ENCODE peak calls at places on chromosomes 6 and 20, in ten cellular contexts. Q, S, O, A, E, T, W, N, I and J are unnamed samples.

GRCh38 chr6:159988983-159989454 is 20.1 kb downstream of the IGF2R start:
- DNase-seq in O (no peak), I (no peak), N (no peak), W (peak; percentile 59), T (no peak), A (no peak), Q (no peak), E (no peak), S (no peak), J (no peak)

GRCh38 chr6:62904687-62905086 is 306.6 kb upstream of the FKBP1C start:
- DNase-seq in T (no peak), W (no peak), A (no peak), O (no peak), I (no peak), E (no peak), N (no peak), Q (no peak), S (no peak), J (no peak)

GRCh38 chr6:41836022-41836659 is 48.6 kb downstream of the TOMM6 start:
- DNase-seq in I (no peak), Q (no peak), T (no peak), N (no peak), S (no peak), W (peak; percentile 50), E (peak; percentile 40), O (no peak), A (no peak), J (no peak)

GRCh38 chr6:149716181-149716580 is 1.7 kb downstream of the LATS1 start:
- DNase-seq in N (no peak), I (no peak), Q (no peak), S (no peak), W (no peak), T (no peak), O (peak; percentile 49), E (peak; percentile 50), A (no peak), J (no peak)

GRCh38 chr6:139187489-139187888 is 52.6 kb downstream of the HECA start:
- DNase-seq in T (no peak), I (no peak), N (no peak), A (no peak), S (no peak), W (no peak), E (no peak), O (no peak), Q (no peak), J (no peak)

GRCh38 chr20:23253524-23253923 is 97.1 kb upstream of the NXT1 start:
- DNase-seq in O (no peak), I (no peak), N (no peak), S (no peak), W (no peak), A (no peak), Q (no peak), T (no peak), E (no peak), J (no peak)

GRCh38 chr20:16662462-16662861 is 67.4 kb upstream of the SNRPB2 start:
- DNase-seq in W (no peak), O (no peak), A (no peak), S (no peak), Q (no peak), T (no peak), N (no peak), I (no peak), E (no peak), J (no peak)

GRCh38 chr20:58395604-58396003 is 6.6 kb downstream of the VAPB start:
- DNase-seq in W (no peak), N (no peak), A (no peak), S (no peak), Q (no peak), T (no peak), E (no peak), I (no peak), O (no peak), J (no peak)

GRCh38 chr20:61757678-61758555 is 307.8 kb downstream of the TAF4 start:
- DNase-seq in O (no peak), E (no peak), S (no peak), A (no peak), N (no peak), I (peak; percentile 26), Q (no peak), W (peak; percentile 14), T (no peak), J (no peak)

GRCh38 chr6:331622-332521 is 39.6 kb downstream of the DUSP22 start:
- DNase-seq in S (no peak), O (peak; percentile 83), E (peak; percentile 83), N (no peak), A (no peak), Q (no peak), I (no peak), T (no peak), W (peak; percentile 58), J (no peak)

GRCh38 chr20:16556299-16556698 is 16.9 kb downstream of the KIF16B start:
- DNase-seq in I (no peak), Q (no peak), O (no peak), S (no peak), T (no peak), E (no peak), W (no peak), N (no peak), A (no peak), J (no peak)

GRCh38 chr6:116019428-116019827 is 41.3 kb downstream of the FRK start:
- DNase-seq in W (no peak), E (no peak), A (no peak), I (no peak), S (no peak), N (no peak), Q (no peak), O (peak; percentile 30), T (no peak), J (no peak)

GRCh38 chr6:92589970-92590369 is 829.4 kb downstream of the EPHA7 start:
- DNase-seq in W (peak; percentile 6), S (no peak), Q (no peak), T (no peak), O (no peak), I (no peak), A (no peak), E (no peak), N (no peak), J (no peak)

GRCh38 chr6:136415351-136416005 is 125.8 kb upstream of the BCLAF1 start:
- DNase-seq in W (no peak), N (no peak), S (no peak), I (no peak), A (no peak), E (no peak), O (no peak), Q (no peak), T (no peak), J (no peak)

GRCh38 chr6:157323924-157324276 is 581 bp upstream of the TMEM242 start:
- DNase-seq in N (peak; percentile 13), W (peak; percentile 89), Q (no peak), E (peak; percentile 49), T (no peak), S (peak; percentile 27), I (peak; percentile 24), A (no peak), O (peak; percentile 41), J (peak; percentile 89)

GRCh38 chr6:160172704-160173103 is 51.1 kb downstream of the SLC22A1 start:
- DNase-seq in T (no peak), Q (no peak), E (no peak), N (no peak), A (no peak), W (no peak), S (no peak), O (no peak), I (no peak), J (no peak)

GRCh38 chr20:17967595-17968365 is 814 bp downstream of the SNX5 start:
- DNase-seq in Q (peak; percentile 24), O (no peak), T (no peak), S (no peak), I (no peak), W (peak; percentile 59), A (no peak), N (no peak), E (no peak), J (peak; percentile 57)

GRCh38 chr6:26157150-26157837 is 70.1 kb downstream of the HFE start:
- DNase-seq in N (peak; percentile 52), Q (peak; percentile 62), T (peak; percentile 49), A (no peak), S (peak; percentile 80), O (peak; percentile 23), W (no peak), I (no peak), E (peak; percentile 38), J (peak; percentile 72)